ENCODE peak calls at places on chromosomes 4 and X, in seven cellular contexts. One of them, this sample, is unnamed.

GRCh38 chrX:24242649-24243556 is 71.0 kb downstream of the SUPT20HL2 start:
- DNase-seq in right lobe of liver: peak
- DNase-seq in A549: no peak
- DNase-seq in testis: peak
- DNase-seq in Peyer's patch: no peak
- DNase-seq in K562: no peak
- DNase-seq in body of pancreas: peak
- DNase-seq in this sample: no peak

GRCh38 chr4:124212835-124213640 is 499.5 kb downstream of the ANKRD50 start:
- DNase-seq in right lobe of liver: no peak
- DNase-seq in A549: no peak
- DNase-seq in testis: peak
- DNase-seq in Peyer's patch: no peak
- DNase-seq in K562: no peak
- DNase-seq in body of pancreas: peak
- DNase-seq in this sample: no peak

GRCh38 chr4:39883645-39884044 is 94.1 kb downstream of the PDS5A start:
- DNase-seq in right lobe of liver: no peak
- DNase-seq in A549: no peak
- DNase-seq in testis: no peak
- DNase-seq in Peyer's patch: no peak
- DNase-seq in K562: no peak
- DNase-seq in body of pancreas: no peak
- DNase-seq in this sample: no peak

GRCh38 chr4:157221426-157221894 is 932 bp downstream of the GRIA2 start:
- DNase-seq in right lobe of liver: no peak
- DNase-seq in A549: no peak
- DNase-seq in testis: no peak
- DNase-seq in Peyer's patch: peak
- DNase-seq in K562: no peak
- DNase-seq in body of pancreas: no peak
- DNase-seq in this sample: no peak

GRCh38 chrX:12563121-12563520 is 228.1 kb upstream of the PRPS2 start:
- DNase-seq in right lobe of liver: no peak
- DNase-seq in A549: no peak
- DNase-seq in testis: no peak
- DNase-seq in Peyer's patch: no peak
- DNase-seq in K562: no peak
- DNase-seq in body of pancreas: no peak
- DNase-seq in this sample: no peak

GRCh38 chrX:119753639-119754257 is 4.6 kb upstream of the SOWAHD start:
- DNase-seq in right lobe of liver: no peak
- DNase-seq in A549: no peak
- DNase-seq in testis: no peak
- DNase-seq in Peyer's patch: no peak
- DNase-seq in K562: peak
- DNase-seq in body of pancreas: no peak
- DNase-seq in this sample: no peak

GRCh38 chr4:106502106-106502699 is 133.6 kb upstream of the GIMD1 start:
- DNase-seq in right lobe of liver: peak
- DNase-seq in A549: peak
- DNase-seq in testis: peak
- DNase-seq in Peyer's patch: peak
- DNase-seq in K562: peak
- DNase-seq in body of pancreas: peak
- DNase-seq in this sample: peak

GRCh38 chr4:142474398-142475087 is 371.6 kb downstream of the INPP4B start:
- DNase-seq in right lobe of liver: no peak
- DNase-seq in A549: peak
- DNase-seq in testis: no peak
- DNase-seq in Peyer's patch: peak
- DNase-seq in K562: no peak
- DNase-seq in body of pancreas: peak
- DNase-seq in this sample: no peak

GRCh38 chr4:113482325-113482724 is 279.2 kb downstream of the CAMK2D start:
- DNase-seq in right lobe of liver: no peak
- DNase-seq in A549: no peak
- DNase-seq in testis: no peak
- DNase-seq in Peyer's patch: no peak
- DNase-seq in K562: no peak
- DNase-seq in body of pancreas: no peak
- DNase-seq in this sample: no peak

GRCh38 chr4:8427262-8427661 is 13.3 kb downstream of the ACOX3 start:
- DNase-seq in right lobe of liver: no peak
- DNase-seq in A549: no peak
- DNase-seq in testis: no peak
- DNase-seq in Peyer's patch: no peak
- DNase-seq in K562: no peak
- DNase-seq in body of pancreas: no peak
- DNase-seq in this sample: no peak

GRCh38 chr4:8422327-8422726 is 18.2 kb downstream of the ACOX3 start:
- DNase-seq in right lobe of liver: no peak
- DNase-seq in A549: no peak
- DNase-seq in testis: no peak
- DNase-seq in Peyer's patch: no peak
- DNase-seq in K562: no peak
- DNase-seq in body of pancreas: no peak
- DNase-seq in this sample: no peak

GRCh38 chr4:8427761-8428287 is 12.7 kb downstream of the ACOX3 start:
- DNase-seq in right lobe of liver: no peak
- DNase-seq in A549: no peak
- DNase-seq in testis: no peak
- DNase-seq in Peyer's patch: no peak
- DNase-seq in K562: no peak
- DNase-seq in body of pancreas: peak
- DNase-seq in this sample: peak

GRCh38 chr4:8419222-8420041 is 21.1 kb downstream of the ACOX3 start:
- DNase-seq in right lobe of liver: no peak
- DNase-seq in A549: no peak
- DNase-seq in testis: no peak
- DNase-seq in Peyer's patch: no peak
- DNase-seq in K562: no peak
- DNase-seq in body of pancreas: no peak
- DNase-seq in this sample: no peak

GRCh38 chr4:8422786-8423185 is 17.7 kb downstream of the ACOX3 start:
- DNase-seq in right lobe of liver: no peak
- DNase-seq in A549: no peak
- DNase-seq in testis: no peak
- DNase-seq in Peyer's patch: no peak
- DNase-seq in K562: no peak
- DNase-seq in body of pancreas: no peak
- DNase-seq in this sample: no peak
- H3K27ac ChIP-seq in right lobe of liver: no peak
- H3K27ac ChIP-seq in A549: no peak
- H3K27ac ChIP-seq in testis: no peak
- H3K27ac ChIP-seq in Peyer's patch: no peak
- H3K27ac ChIP-seq in K562: no peak
- H3K27ac ChIP-seq in body of pancreas: no peak
- H3K27ac ChIP-seq in this sample: no peak

GRCh38 chrX:71118032-71118984 is at the start of gene MED12:
- DNase-seq in right lobe of liver: peak
- DNase-seq in A549: peak
- DNase-seq in testis: peak
- DNase-seq in Peyer's patch: peak
- DNase-seq in K562: peak
- DNase-seq in body of pancreas: peak
- DNase-seq in this sample: peak
- TF ChIP-seq POLR2A in right lobe of liver: no peak
- TF ChIP-seq POLR2A in A549: peak
- TF ChIP-seq POLR2A in testis: no peak
- TF ChIP-seq POLR2A in Peyer's patch: peak
- TF ChIP-seq POLR2A in K562: peak
- TF ChIP-seq POLR2A in body of pancreas: peak
- TF ChIP-seq POLR2A in this sample: no peak

DNA sequence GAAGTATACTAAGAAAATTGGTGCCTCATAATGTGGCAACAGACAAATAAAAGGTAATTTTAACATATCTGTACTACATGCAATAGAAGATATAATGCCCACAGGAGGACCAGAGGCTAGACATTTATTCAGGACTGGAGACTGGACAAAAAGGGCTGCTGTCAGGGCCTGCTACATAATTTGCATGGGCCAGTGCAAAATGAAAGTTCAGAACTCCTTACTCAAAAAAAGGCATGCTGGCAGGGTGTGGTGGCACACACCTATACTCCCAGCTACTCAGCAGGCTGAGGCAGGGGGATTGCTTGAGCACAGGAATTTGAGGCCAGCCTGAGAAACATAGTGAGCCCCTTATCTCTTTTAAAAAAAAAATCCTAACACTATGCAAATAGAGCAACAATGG is 12.4 kb upstream of the MAOA start:
- DNase-seq in right lobe of liver: no peak
- DNase-seq in A549: no peak
- DNase-seq in testis: no peak
- DNase-seq in Peyer's patch: no peak
- DNase-seq in K562: no peak
- DNase-seq in body of pancreas: no peak
- DNase-seq in this sample: no peak
- H3K27ac ChIP-seq in right lobe of liver: no peak
- H3K27ac ChIP-seq in A549: no peak
- H3K27ac ChIP-seq in testis: no peak
- H3K27ac ChIP-seq in Peyer's patch: no peak
- H3K27ac ChIP-seq in K562: no peak
- H3K27ac ChIP-seq in body of pancreas: no peak
- H3K27ac ChIP-seq in this sample: no peak

GRCh38 chr4:1022739-1023066 is 11.3 kb downstream of the FGFRL1 start:
- DNase-seq in right lobe of liver: no peak
- DNase-seq in A549: no peak
- DNase-seq in testis: no peak
- DNase-seq in Peyer's patch: no peak
- DNase-seq in K562: no peak
- DNase-seq in body of pancreas: no peak
- DNase-seq in this sample: no peak

GRCh38 chr4:1022051-1022738 is 10.8 kb downstream of the FGFRL1 start:
- DNase-seq in right lobe of liver: no peak
- DNase-seq in A549: no peak
- DNase-seq in testis: no peak
- DNase-seq in Peyer's patch: no peak
- DNase-seq in K562: no peak
- DNase-seq in body of pancreas: no peak
- DNase-seq in this sample: no peak

GRCh38 chr4:1023241-1023640 is 11.8 kb downstream of the FGFRL1 start:
- DNase-seq in right lobe of liver: no peak
- DNase-seq in A549: no peak
- DNase-seq in testis: no peak
- DNase-seq in Peyer's patch: no peak
- DNase-seq in K562: no peak
- DNase-seq in body of pancreas: no peak
- DNase-seq in this sample: no peak

GRCh38 chr4:1019726-1020470 is 8.5 kb downstream of the FGFRL1 start:
- DNase-seq in right lobe of liver: no peak
- DNase-seq in A549: no peak
- DNase-seq in testis: no peak
- DNase-seq in Peyer's patch: no peak
- DNase-seq in K562: no peak
- DNase-seq in body of pancreas: no peak
- DNase-seq in this sample: no peak

GRCh38 chr4:1021386-1022050 is 10.1 kb downstream of the FGFRL1 start:
- DNase-seq in right lobe of liver: no peak
- DNase-seq in A549: no peak
- DNase-seq in testis: no peak
- DNase-seq in Peyer's patch: no peak
- DNase-seq in K562: no peak
- DNase-seq in body of pancreas: no peak
- DNase-seq in this sample: no peak
- TF ChIP-seq POLR2A in right lobe of liver: no peak
- TF ChIP-seq POLR2A in A549: no peak
- TF ChIP-seq POLR2A in testis: no peak
- TF ChIP-seq POLR2A in Peyer's patch: no peak
- TF ChIP-seq POLR2A in K562: no peak
- TF ChIP-seq POLR2A in body of pancreas: no peak
- TF ChIP-seq POLR2A in this sample: no peak

DNA sequence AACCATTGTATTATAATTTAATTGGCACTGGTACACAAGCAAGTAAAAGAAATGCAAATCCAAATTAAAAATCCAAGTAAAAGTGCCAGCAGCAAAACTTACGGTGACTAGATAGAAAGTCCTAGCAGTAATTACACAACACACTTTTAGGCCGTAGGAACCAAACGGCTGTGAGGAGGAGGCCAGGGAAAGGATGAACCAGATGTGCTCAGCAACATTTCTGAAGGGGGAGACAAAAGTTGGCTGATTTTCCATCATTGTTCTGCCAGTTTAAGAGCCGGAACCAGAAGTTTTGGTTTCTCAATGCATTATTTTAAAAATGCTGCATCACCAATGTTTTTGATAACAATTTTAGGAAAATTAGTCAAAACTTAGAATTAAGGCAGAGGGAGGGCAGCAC is 68.7 kb upstream of the ENPP6 start:
- DNase-seq in right lobe of liver: no peak
- DNase-seq in A549: no peak
- DNase-seq in testis: peak
- DNase-seq in Peyer's patch: no peak
- DNase-seq in K562: no peak
- DNase-seq in body of pancreas: no peak
- DNase-seq in this sample: no peak
- H3K27ac ChIP-seq in right lobe of liver: no peak
- H3K27ac ChIP-seq in A549: no peak
- H3K27ac ChIP-seq in testis: peak
- H3K27ac ChIP-seq in Peyer's patch: no peak
- H3K27ac ChIP-seq in K562: no peak
- H3K27ac ChIP-seq in body of pancreas: no peak
- H3K27ac ChIP-seq in this sample: no peak

GRCh38 chr4:185774076-185774731 is 37.8 kb downstream of the SORBS2 start:
- DNase-seq in right lobe of liver: peak
- DNase-seq in A549: no peak
- DNase-seq in testis: no peak
- DNase-seq in Peyer's patch: no peak
- DNase-seq in K562: no peak
- DNase-seq in body of pancreas: peak
- DNase-seq in this sample: no peak

GRCh38 chr4:185772391-185773093 is 39.5 kb downstream of the SORBS2 start:
- DNase-seq in right lobe of liver: no peak
- DNase-seq in A549: no peak
- DNase-seq in testis: no peak
- DNase-seq in Peyer's patch: no peak
- DNase-seq in K562: no peak
- DNase-seq in body of pancreas: peak
- DNase-seq in this sample: no peak

GRCh38 chr4:185774815-185775684 is 36.9 kb downstream of the SORBS2 start:
- DNase-seq in right lobe of liver: peak
- DNase-seq in A549: no peak
- DNase-seq in testis: no peak
- DNase-seq in Peyer's patch: no peak
- DNase-seq in K562: no peak
- DNase-seq in body of pancreas: peak
- DNase-seq in this sample: no peak

GRCh38 chr4:185771696-185772390 is 40.2 kb downstream of the SORBS2 start:
- DNase-seq in right lobe of liver: no peak
- DNase-seq in A549: no peak
- DNase-seq in testis: no peak
- DNase-seq in Peyer's patch: no peak
- DNase-seq in K562: no peak
- DNase-seq in body of pancreas: no peak
- DNase-seq in this sample: no peak

DNA sequence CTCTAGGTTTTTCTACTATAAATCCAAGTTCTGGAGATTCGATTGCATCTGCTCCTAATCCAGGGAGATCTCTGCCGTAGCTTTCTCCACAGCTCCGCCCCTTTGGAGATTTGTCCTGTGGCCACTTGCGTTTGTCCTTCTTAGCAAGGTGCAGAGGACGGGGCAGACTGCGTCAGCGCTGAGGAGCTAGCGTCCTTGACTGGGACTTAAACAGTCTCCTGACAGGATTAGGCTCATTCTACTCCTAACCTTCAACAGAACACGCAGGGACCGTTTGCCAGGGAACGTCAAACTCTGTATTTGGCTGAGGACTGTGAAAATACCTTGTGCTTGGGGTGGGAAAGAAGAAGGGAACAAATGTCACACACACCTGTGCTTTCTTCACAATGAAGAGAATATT is 38.6 kb downstream of the SORBS2 start:
- DNase-seq in right lobe of liver: peak
- DNase-seq in A549: no peak
- DNase-seq in testis: no peak
- DNase-seq in Peyer's patch: no peak
- DNase-seq in K562: no peak
- DNase-seq in body of pancreas: peak
- DNase-seq in this sample: peak
- TF ChIP-seq POLR2A in right lobe of liver: no peak
- TF ChIP-seq POLR2A in A549: no peak
- TF ChIP-seq POLR2A in testis: no peak
- TF ChIP-seq POLR2A in Peyer's patch: no peak
- TF ChIP-seq POLR2A in K562: no peak
- TF ChIP-seq POLR2A in body of pancreas: peak
- TF ChIP-seq POLR2A in this sample: no peak

This sample was measured in heart left ventricle.